ENCODE peak calls at places on chromosomes 6 and 20, in eight cellular contexts. Y is cardiac muscle cell, L is neuronal stem cell, X is gastrocnemius medialis, G is mammary epithelial cell, W is upper lobe of right lung, B is heart left ventricle, D is heart right ventricle. N is an unnamed sample.

GRCh38 chr6:170255426-170256125 is 35.3 kb downstream of the DLL1 start:
- DNase-seq in Y (no peak), L (no peak), X (no peak), G (no peak), W (no peak), B (no peak), D (no peak), N (no peak)

GRCh38 chr6:163442336-163442735 is 27.8 kb downstream of the QKI start:
- DNase-seq in Y (no peak), L (no peak), X (no peak), G (peak), W (no peak), B (no peak), D (no peak), N (no peak)

GRCh38 chr6:90028080-90028778 is 134.0 kb downstream of the GJA10 start:
- DNase-seq in Y (no peak), L (no peak), X (no peak), G (no peak), W (no peak), B (no peak), D (no peak), N (no peak)

GRCh38 chr20:10610266-10610665 is 63.5 kb downstream of the JAG1 start:
- DNase-seq in Y (no peak), L (no peak), X (no peak), G (no peak), W (no peak), B (peak), D (no peak), N (no peak)

GRCh38 chr6:143621876-143622605 is 55.7 kb upstream of the PHACTR2 start:
- DNase-seq in Y (no peak), L (no peak), X (no peak), G (peak), W (no peak), B (no peak), D (no peak), N (no peak)

GRCh38 chr20:2871555-2872303 is 1.6 kb upstream of the PTPRA start:
- DNase-seq in Y (no peak), L (no peak), X (no peak), G (no peak), W (no peak), B (no peak), D (no peak), N (no peak)

GRCh38 chr6:41450581-41450980 is 95.6 kb upstream of the FOXP4 start:
- DNase-seq in Y (no peak), L (no peak), X (no peak), G (no peak), W (no peak), B (no peak), D (no peak), N (no peak)

GRCh38 chr6:11978169-11978987 is 33.7 kb upstream of the HIVEP1 start:
- DNase-seq in Y (no peak), L (no peak), X (no peak), G (no peak), W (no peak), B (no peak), D (no peak), N (no peak)

GRCh38 chr6:77159730-77160129 is 303.6 kb downstream of the HTR1B start:
- DNase-seq in Y (no peak), L (no peak), X (no peak), G (no peak), W (no peak), B (no peak), D (no peak), N (no peak)

GRCh38 chr6:157761331-157761921 is 61.6 kb upstream of the SNX9 start:
- DNase-seq in Y (no peak), L (no peak), X (no peak), G (peak), W (no peak), B (no peak), D (no peak), N (peak)

GRCh38 chr6:18165746-18166145 is 10.5 kb downstream of the KDM1B start:
- DNase-seq in Y (no peak), L (no peak), X (no peak), G (no peak), W (no peak), B (no peak), D (no peak), N (no peak)

DNA sequence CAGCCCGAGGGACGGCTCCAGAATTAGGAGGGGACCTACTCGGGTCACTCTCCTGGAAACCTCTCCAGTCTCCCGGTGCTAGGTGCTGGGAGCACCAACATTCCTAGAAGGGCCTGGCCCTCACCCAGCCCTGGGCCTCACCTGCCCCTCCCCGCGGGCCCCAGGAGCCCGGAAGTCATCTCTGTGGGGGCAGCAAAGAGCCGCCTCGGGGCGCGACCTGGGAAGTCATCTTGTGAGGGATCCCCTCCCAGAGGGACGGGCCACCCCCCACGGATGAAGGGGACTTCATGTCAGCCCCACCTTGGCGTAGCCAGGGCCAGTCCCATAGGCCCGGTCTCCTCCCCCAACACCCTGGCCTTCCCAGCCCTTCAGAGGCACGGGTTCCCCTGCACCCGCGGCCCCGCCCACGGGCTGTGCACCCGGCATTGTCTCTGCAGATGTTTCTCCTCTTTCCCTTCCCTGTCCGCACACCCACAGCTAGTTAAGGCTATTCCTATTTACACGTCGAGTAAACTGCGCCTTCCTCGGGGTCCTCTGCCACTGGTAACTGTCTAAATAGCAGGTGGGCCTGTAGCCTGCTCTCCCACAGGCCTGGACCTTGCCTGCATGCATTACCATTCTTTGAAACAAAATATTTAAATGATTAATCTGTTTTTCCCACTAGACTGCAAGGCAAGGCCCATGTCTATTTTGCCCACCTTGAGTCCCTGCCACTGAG is 896 bp upstream of the RNASET2 start:
- DNase-seq in Y (no peak), L (peak), X (no peak), G (no peak), W (peak), B (peak), D (peak), N (peak)
- H3K4me3 ChIP-seq in Y (peak), L (peak), X (peak), G (peak), W (peak), B (peak), D (peak), N (peak)

DNA sequence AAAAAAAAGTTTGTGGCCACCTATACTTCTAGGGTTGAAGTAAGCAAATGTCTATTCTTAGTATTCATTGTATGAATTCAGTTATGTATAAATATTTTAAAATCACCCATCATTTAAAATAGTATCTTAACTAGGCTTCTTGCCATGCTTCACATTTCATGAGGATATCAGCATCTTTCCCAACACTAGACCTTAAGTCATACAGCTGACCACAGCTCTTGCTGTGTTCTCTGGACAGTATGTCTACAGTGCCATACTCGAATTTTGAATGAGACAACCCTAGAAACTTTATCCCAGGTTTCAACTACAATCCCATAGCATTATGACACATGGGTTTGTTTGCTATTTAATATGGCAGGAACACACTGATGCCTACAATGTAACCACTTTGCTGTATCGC is 5.2 kb downstream of the TXNDC5 start:
- DNase-seq in Y (no peak), L (no peak), X (no peak), G (no peak), W (no peak), B (no peak), D (no peak), N (no peak)
- H3K27ac ChIP-seq in Y (no peak), L (no peak), X (peak), G (no peak), W (no peak), B (no peak), D (no peak), N (no peak)

GRCh38 chr20:52405417-52405816 is 213.8 kb upstream of the ZFP64 start:
- DNase-seq in Y (no peak), L (no peak), X (no peak), G (no peak), W (no peak), B (no peak), D (no peak), N (peak)

GRCh38 chr20:52410746-52411317 is 219.3 kb upstream of the ZFP64 start:
- DNase-seq in Y (no peak), L (no peak), X (no peak), G (no peak), W (no peak), B (no peak), D (no peak), N (no peak)

GRCh38 chr20:52404676-52405075 is 213.1 kb upstream of the ZFP64 start:
- DNase-seq in Y (no peak), L (no peak), X (no peak), G (no peak), W (no peak), B (no peak), D (no peak), N (no peak)

GRCh38 chr20:52411611-52412010 is 220.0 kb upstream of the ZFP64 start:
- DNase-seq in Y (no peak), L (no peak), X (no peak), G (no peak), W (no peak), B (no peak), D (no peak), N (no peak)

DNA sequence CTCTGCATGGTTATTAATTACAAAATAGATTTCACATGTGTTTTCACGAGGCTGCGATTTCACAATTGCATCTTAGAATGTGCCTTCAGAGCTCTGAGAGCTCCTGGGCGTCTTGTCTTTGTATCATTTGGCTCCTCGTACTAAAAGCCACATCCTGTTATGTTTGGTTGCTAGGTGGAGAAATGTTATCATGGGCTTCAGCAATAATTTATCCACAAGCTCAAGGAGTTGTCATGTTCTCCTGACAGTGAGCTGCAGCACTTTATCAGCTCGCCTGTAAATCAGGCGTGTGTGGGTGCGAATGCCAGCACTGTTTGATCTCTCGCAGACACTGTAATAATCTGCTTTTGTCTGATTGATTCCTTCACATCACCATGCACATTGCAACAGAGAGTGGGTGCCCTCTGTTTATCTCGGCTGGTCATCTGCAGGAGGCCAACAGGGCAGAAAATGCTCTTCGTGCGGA is 218.6 kb upstream of the ZFP64 start:
- DNase-seq in Y (peak), L (no peak), X (no peak), G (no peak), W (no peak), B (no peak), D (no peak), N (peak)
- H3K4me3 ChIP-seq in Y (no peak), L (no peak), X (no peak), G (no peak), W (no peak), B (no peak), D (no peak), N (peak)

DNA sequence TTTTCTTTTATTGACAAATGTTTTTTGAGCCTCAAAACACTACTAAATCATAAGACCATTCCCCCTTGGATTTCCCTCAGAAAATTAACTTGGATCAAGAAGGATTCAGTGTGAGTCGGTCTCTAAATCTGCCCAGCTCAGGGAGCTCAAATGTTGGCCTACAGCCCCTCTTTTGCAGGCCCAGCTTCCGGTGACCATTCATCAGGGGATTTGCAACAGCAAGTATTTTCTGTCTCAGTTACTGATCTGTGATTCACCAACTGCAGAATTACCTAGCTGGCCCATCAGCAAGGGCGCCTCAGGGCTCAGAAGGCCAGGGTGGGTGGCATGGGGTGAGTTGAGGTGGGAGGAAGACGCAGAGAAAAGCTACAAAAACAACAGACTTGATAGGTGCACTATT is 318.1 kb downstream of the CDC5L start:
- DNase-seq in Y (no peak), L (no peak), X (no peak), G (no peak), W (no peak), B (no peak), D (no peak), N (no peak)
- H3K27ac ChIP-seq in Y (no peak), L (peak), X (no peak), G (no peak), W (no peak), B (no peak), D (no peak), N (no peak)